ENCODE peak calls at places on chromosomes 2 and 18, in nine cellular contexts. A, Q, J, B, T, D, E, W and N are unnamed samples.

GRCh38 chr2:100972452-100972851 is 29.6 kb upstream of the RPL31 start:
- DNase-seq in Q (no peak), A (no peak), T (no peak), E (no peak), B (no peak), D (no peak), J (no peak), W (no peak), N (no peak)

GRCh38 chr2:229715895-229716507 is 1.6 kb upstream of the DNER start:
- DNase-seq in A (no peak), J (no peak), D (peak), E (no peak), B (peak), T (peak), Q (no peak), W (no peak), N (peak)

GRCh38 chr2:38619458-38620164 is 16.9 kb upstream of the HNRNPLL start:
- DNase-seq in A (no peak), D (peak), T (no peak), Q (no peak), W (no peak), E (no peak), J (no peak), B (no peak), N (no peak)

GRCh38 chr2:149141046-149141445 is 102.5 kb downstream of the LYPD6B start:
- DNase-seq in D (no peak), A (no peak), Q (no peak), J (no peak), W (no peak), E (no peak), T (no peak), B (no peak), N (no peak)

GRCh38 chr2:18413794-18414396 is 146.6 kb downstream of the RDH14 start:
- DNase-seq in E (peak), Q (no peak), A (no peak), T (peak), D (peak), B (no peak), J (no peak), W (peak), N (no peak)

GRCh38 chr18:74861154-74861553 is 263.5 kb downstream of the ZNF407 start:
- DNase-seq in B (no peak), W (no peak), T (no peak), D (no peak), A (no peak), J (no peak), E (peak), Q (no peak), N (no peak)

GRCh38 chr2:79638410-79638809 is 125.6 kb downstream of the CTNNA2 start:
- DNase-seq in W (no peak), B (no peak), Q (no peak), D (no peak), E (no peak), T (no peak), A (no peak), J (no peak), N (no peak)

GRCh38 chr18:79011300-79011870 is 31.8 kb downstream of the SALL3 start:
- DNase-seq in E (no peak), J (peak), D (no peak), T (no peak), A (no peak), B (no peak), Q (no peak), W (no peak), N (no peak)

DNA sequence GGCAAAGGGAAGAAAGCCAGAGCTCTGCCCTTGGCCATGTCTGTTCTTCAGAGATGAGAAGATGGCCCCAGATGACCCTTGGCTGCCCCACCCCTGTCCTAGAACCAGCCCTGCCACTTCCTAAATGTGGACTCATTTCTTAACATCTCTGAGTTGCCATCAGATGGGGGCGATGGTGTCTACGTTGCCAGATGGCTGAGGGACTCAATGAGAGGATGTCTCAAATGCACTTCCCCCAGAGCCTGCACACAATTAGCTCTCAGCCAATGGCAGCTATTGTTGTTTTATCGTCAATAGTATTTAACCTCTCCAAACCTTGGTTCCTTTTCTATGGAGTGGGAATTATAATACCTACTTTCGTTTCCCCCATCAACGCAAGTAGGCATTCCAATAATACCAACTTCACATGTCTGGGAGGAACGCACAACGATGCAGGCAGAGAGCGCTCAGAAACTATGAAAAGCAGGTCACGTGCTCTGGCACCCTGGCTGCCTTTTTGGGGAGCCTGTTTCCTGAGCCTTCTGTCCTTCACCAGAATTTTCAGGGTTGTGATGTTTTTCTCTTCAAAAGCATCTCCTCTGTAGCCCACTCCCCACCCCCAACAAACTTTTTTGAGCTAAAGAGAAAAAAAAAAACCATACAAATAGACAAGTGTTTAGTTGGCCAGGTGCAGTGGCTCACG is 100.3 kb downstream of the MCFD2 start:
- DNase-seq in W (no peak), E (no peak), J (no peak), B (no peak), T (no peak), D (no peak), Q (no peak), A (no peak), N (no peak)
- TF ChIP-seq CTCF in W (no peak), E (no peak), J (no peak), B (no peak), T (no peak), D (no peak), Q (no peak), A (no peak), N (no peak)

DNA sequence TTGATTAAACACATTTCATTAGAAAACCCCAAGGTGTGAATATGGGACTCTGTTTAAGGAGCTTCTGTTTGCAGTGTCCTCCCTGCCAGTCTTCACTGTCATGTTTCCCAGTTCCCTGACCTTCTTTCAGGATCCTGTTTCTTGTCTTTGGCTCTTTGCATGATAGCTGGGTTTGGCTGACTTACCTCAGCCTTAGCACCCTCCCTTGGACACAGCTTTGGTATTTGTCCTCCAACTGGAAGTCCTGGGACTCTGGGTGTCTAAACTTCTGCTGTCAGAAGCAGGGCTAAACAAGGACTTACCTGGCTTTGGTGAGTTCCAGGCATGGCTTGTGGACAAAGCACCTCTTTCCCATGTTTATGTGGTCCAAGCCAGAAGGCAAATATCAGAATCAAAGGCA is 11.2 kb upstream of the PAIP2B start:
- DNase-seq in B (no peak), W (peak), T (no peak), J (no peak), Q (no peak), E (no peak), A (no peak), D (no peak), N (no peak)
- H3K27ac ChIP-seq in B (no peak), W (peak), T (no peak), J (no peak), Q (no peak), E (no peak), A (no peak), D (no peak), N (no peak)

GRCh38 chr18:45213040-45213333 is 402.3 kb upstream of the SLC14A2 start:
- DNase-seq in Q (no peak), A (no peak), E (no peak), B (no peak), J (no peak), D (no peak), T (no peak), W (no peak), N (no peak)

GRCh38 chr18:45212186-45213039 is 402.9 kb upstream of the SLC14A2 start:
- DNase-seq in D (peak), J (peak), W (peak), B (peak), A (peak), Q (peak), T (peak), E (peak), N (peak)

GRCh38 chr18:45201489-45201888 is 413.8 kb upstream of the SLC14A2 start:
- DNase-seq in A (no peak), W (no peak), T (no peak), E (no peak), J (no peak), D (no peak), B (no peak), Q (no peak), N (no peak)

GRCh38 chr18:45208164-45208563 is 407.1 kb upstream of the SLC14A2 start:
- DNase-seq in B (no peak), E (no peak), Q (no peak), W (no peak), T (no peak), J (no peak), D (no peak), A (no peak), N (no peak)

DNA sequence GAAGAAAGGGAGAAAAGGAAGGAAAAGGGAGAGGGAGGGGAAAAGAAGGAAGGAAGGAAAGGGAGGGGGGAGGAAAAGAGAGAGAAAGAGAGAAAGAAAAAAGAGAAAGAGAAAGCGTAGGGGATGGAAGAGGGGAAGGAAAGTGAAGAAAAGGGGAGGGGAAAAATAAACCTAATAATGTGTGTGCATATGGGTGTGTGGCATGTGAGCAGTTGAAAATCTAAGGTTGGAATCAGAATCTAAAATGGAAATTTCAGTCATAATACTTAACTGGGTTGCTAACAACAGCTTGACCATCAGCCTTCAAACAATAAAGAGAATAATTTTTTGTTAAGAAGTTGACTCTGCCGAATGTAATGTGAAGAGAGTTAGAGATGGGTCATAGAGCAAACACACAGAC is 407.9 kb upstream of the SLC14A2 start:
- DNase-seq in J (no peak), T (no peak), W (no peak), D (no peak), E (no peak), B (no peak), A (no peak), Q (no peak), N (no peak)
- TF ChIP-seq CTCF in J (no peak), T (no peak), W (no peak), D (no peak), E (no peak), B (no peak), A (no peak), Q (no peak), N (no peak)

GRCh38 chr2:128803222-128803621 is 484.6 kb upstream of the HS6ST1 start:
- DNase-seq in W (no peak), A (no peak), Q (no peak), D (no peak), B (no peak), J (no peak), E (no peak), T (no peak), N (no peak)
- H3K27ac ChIP-seq in W (no peak), A (no peak), Q (no peak), D (no peak), B (no peak), J (no peak), E (no peak), T (no peak), N (no peak)

GRCh38 chr2:53021285-53021684 is 746.3 kb upstream of the CHAC2 start:
- DNase-seq in Q (no peak), E (peak), J (no peak), A (no peak), W (no peak), T (no peak), B (no peak), D (no peak), N (no peak)

GRCh38 chr2:53021828-53022227 is 745.8 kb upstream of the CHAC2 start:
- DNase-seq in J (no peak), D (no peak), B (no peak), A (no peak), W (no peak), Q (no peak), T (no peak), E (no peak), N (no peak)

DNA sequence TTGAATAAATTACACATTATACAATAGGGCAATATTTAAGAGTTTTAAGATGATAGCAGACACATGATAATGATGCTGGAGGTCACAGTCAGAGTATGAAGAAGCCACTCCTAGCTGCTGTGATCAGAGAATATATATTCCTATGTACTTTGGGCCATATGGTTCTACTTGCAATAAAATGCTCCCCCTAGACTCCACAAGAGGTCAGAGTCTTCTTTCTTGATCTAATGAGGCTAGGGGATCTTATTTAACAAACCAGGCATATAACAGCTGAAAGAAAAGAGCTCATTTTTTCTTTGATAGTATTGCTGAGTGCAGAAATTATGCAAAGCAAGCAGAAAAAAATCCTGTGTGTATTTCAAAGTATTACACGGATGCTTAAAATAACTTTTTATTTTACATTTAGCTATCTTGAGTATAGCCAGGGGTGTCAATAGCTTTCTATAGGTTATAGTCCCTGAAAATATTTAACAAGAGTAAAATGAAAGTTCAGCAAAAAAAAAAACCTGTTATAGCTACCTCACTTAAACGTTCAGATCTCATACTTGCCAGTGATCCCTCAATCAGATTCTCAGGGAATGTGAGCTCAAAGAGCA is 748.7 kb upstream of the CHAC2 start:
- DNase-seq in Q (no peak), J (no peak), B (no peak), E (no peak), D (no peak), W (no peak), T (peak), A (no peak), N (peak)
- TF ChIP-seq CTCF in Q (no peak), J (no peak), B (peak), E (peak), D (no peak), W (no peak), T (no peak), A (no peak), N (peak)

GRCh38 chr2:225002039-225002655 is 40.1 kb downstream of the DOCK10 start:
- DNase-seq in Q (peak), E (no peak), D (peak), B (peak), J (peak), T (peak), W (peak), A (no peak), N (peak)
- H3K27ac ChIP-seq in Q (no peak), E (peak), D (no peak), B (peak), J (no peak), T (no peak), W (no peak), A (no peak), N (no peak)

GRCh38 chr2:179343945-179344279 is 79.3 kb upstream of the SESTD1 start:
- DNase-seq in A (no peak), Q (no peak), B (no peak), D (no peak), W (no peak), J (no peak), T (no peak), E (no peak), N (no peak)

GRCh38 chr2:179341152-179341866 is 76.7 kb upstream of the SESTD1 start:
- DNase-seq in W (no peak), D (peak), B (no peak), E (no peak), A (no peak), Q (no peak), T (no peak), J (no peak), N (no peak)

GRCh38 chr2:179338681-179339080 is 74.0 kb upstream of the SESTD1 start:
- DNase-seq in T (no peak), B (no peak), E (no peak), W (no peak), J (no peak), A (no peak), D (no peak), Q (no peak), N (no peak)

GRCh38 chr2:179336782-179337534 is 72.3 kb upstream of the SESTD1 start:
- DNase-seq in E (no peak), A (no peak), J (no peak), T (no peak), D (no peak), W (peak), B (no peak), Q (no peak), N (peak)

DNA sequence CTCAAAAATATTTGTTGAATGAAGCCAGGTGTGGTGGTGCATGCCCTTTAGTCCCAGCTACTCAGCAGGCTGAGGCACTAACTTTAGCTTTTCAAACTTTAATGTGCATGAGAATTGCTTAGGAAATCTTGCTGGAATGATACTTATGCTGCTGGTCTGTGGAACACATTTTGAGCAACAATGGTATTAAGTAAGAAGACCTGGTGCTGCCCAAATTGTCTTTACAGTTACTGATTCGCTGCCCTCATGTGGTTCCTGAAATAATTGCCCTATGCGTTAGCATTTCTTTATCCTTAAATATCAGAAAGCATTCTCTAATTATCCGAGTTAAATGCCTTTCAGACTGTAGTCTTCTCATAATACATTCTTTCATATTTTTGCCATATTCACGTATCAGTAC is 76.0 kb upstream of the SESTD1 start:
- DNase-seq in T (peak), J (no peak), D (peak), W (no peak), B (no peak), Q (no peak), E (no peak), A (no peak), N (peak)
- TF ChIP-seq CTCF in T (no peak), J (no peak), D (no peak), W (no peak), B (peak), Q (no peak), E (peak), A (no peak), N (peak)

GRCh38 chr2:132670104-132670960 is at the start of gene LYPD1:
- DNase-seq in E (no peak), A (peak), D (peak), Q (no peak), W (no peak), T (no peak), B (no peak), J (no peak), N (peak)
- H3K27ac ChIP-seq in E (peak), A (no peak), D (peak), Q (no peak), W (no peak), T (no peak), B (no peak), J (no peak), N (no peak)

GRCh38 chr2:72825271-72826155 is at the start of gene EXOC6B:
- DNase-seq in E (peak), T (peak), B (no peak), J (peak), D (peak), Q (peak), A (peak), W (peak), N (peak)
- TF ChIP-seq CTCF in E (no peak), T (no peak), B (no peak), J (no peak), D (no peak), Q (no peak), A (no peak), W (no peak), N (no peak)